ENCODE peak calls at places on chromosomes 6 and 20, in seven cellular contexts. K is amygdala, U is anterior cingulate cortex, E is G401, F is Daoy, S is iris pigment epithelial cell, I is GM13976. Q is an unnamed sample.

GRCh38 chr20:2750343-2751251 is 49.8 kb downstream of the CPXM1 start:
- DNase-seq in K (no peak), U (no peak), E (no peak), F (peak), S (peak), I (peak), Q (no peak)

GRCh38 chr6:160238786-160239751 is 19.6 kb downstream of the SLC22A2 start:
- DNase-seq in K (no peak), U (no peak), E (no peak), F (peak), S (no peak), I (no peak), Q (peak)

GRCh38 chr6:14959324-14959885 is 286.5 kb upstream of the JARID2 start:
- DNase-seq in K (no peak), U (no peak), E (no peak), F (no peak), S (no peak), I (no peak), Q (no peak)

GRCh38 chr6:79180082-79180481 is 54.4 kb downstream of the HMGN3 start:
- DNase-seq in K (no peak), U (no peak), E (no peak), F (no peak), S (no peak), I (no peak), Q (no peak)

GRCh38 chr6:88708197-88708744 is 255.1 kb downstream of the RNGTT start:
- DNase-seq in K (no peak), U (no peak), E (no peak), F (no peak), S (peak), I (no peak), Q (no peak)

GRCh38 chr6:28218312-28219248 is 6.5 kb upstream of the ZSCAN9 start:
- DNase-seq in K (peak), U (peak), E (peak), F (peak), S (peak), I (peak), Q (peak)

GRCh38 chr6:15066433-15067337 is 179.2 kb upstream of the JARID2 start:
- DNase-seq in K (no peak), U (no peak), E (no peak), F (peak), S (peak), I (no peak), Q (no peak)

GRCh38 chr20:24309596-24309995 is 159.8 kb upstream of the SYNDIG1 start:
- DNase-seq in K (no peak), U (no peak), E (no peak), F (no peak), S (peak), I (no peak), Q (peak)

GRCh38 chr6:44489912-44490604 is 102.6 kb downstream of the CDC5L start:
- DNase-seq in K (no peak), U (no peak), E (no peak), F (peak), S (peak), I (no peak), Q (peak)

GRCh38 chr20:25356294-25356933 is 34.2 kb downstream of the ABHD12 start:
- DNase-seq in K (no peak), U (no peak), E (peak), F (no peak), S (no peak), I (no peak), Q (no peak)

GRCh38 chr6:141587482-141588266 is 545.1 kb upstream of the GJE1 start:
- DNase-seq in K (no peak), U (no peak), E (no peak), F (no peak), S (peak), I (no peak), Q (no peak)

GRCh38 chr20:58646703-58647102 is 4.4 kb upstream of the STX16 start:
- DNase-seq in K (no peak), U (no peak), E (no peak), F (no peak), S (no peak), I (no peak), Q (no peak)

GRCh38 chr6:137717074-137718073 is 149.7 kb upstream of the TNFAIP3 start:
- DNase-seq in K (no peak), U (no peak), E (no peak), F (peak), S (no peak), I (no peak), Q (no peak)

GRCh38 chr6:127302728-127303675 is 36.3 kb downstream of the RNF146 start:
- DNase-seq in K (no peak), U (no peak), E (peak), F (peak), S (peak), I (peak), Q (peak)

GRCh38 chr6:137861550-137862337 is 5.3 kb upstream of the TNFAIP3 start:
- DNase-seq in K (no peak), U (no peak), E (no peak), F (no peak), S (no peak), I (no peak), Q (no peak)

GRCh38 chr6:101776919-101777350 is 383.4 kb downstream of the GRIK2 start:
- DNase-seq in K (peak), U (no peak), E (peak), F (no peak), S (no peak), I (no peak), Q (no peak)

GRCh38 chr20:46182271-46182670 is 64.2 kb downstream of the CD40 start:
- DNase-seq in K (no peak), U (no peak), E (peak), F (no peak), S (no peak), I (no peak), Q (no peak)

GRCh38 chr20:1266167-1266973 is at the start of gene SNPH:
- DNase-seq in K (peak), U (peak), E (peak), F (peak), S (peak), I (peak), Q (peak)

GRCh38 chr20:41275181-41275793 is 42.2 kb downstream of the ZHX3 start:
- DNase-seq in K (no peak), U (no peak), E (no peak), F (peak), S (peak), I (no peak), Q (no peak)

GRCh38 chr6:52363222-52363867 is 1.4 kb downstream of the PAQR8 start:
- DNase-seq in K (peak), U (peak), E (peak), F (no peak), S (peak), I (no peak), Q (peak)